ENCODE peak calls at places on chromosome 17, in nine cellular contexts. I is uterus, Z is neural progenitor cell, Y is astrocyte of the spinal cord, R is lower lobe of right lung, O is hepatocyte, E is A549, L is cardiac fibroblast, T is esophagus squamous epithelium. A is an unnamed sample.
A peak's percentile ranks its signal among the peaks of the same experiment; 100 is the strongest.

GRCh38 chr17:69575346-69575761 is 160.9 kb downstream of the MAP2K6 start:
- DNase-seq in I (no peak), Z (peak; percentile 43), Y (peak; percentile 86), R (no peak), O (no peak), E (peak; percentile 27), L (peak; percentile 86), T (no peak), A (peak; percentile 53)

GRCh38 chr17:21113106-21113690 is 13.6 kb upstream of the DHRS7B start:
- DNase-seq in I (no peak), Z (no peak), Y (no peak), R (no peak), O (no peak), E (no peak), L (no peak), T (no peak), A (no peak)

GRCh38 chr17:73657473-73658116 is 13.3 kb upstream of the SDK2 start:
- DNase-seq in I (no peak), Z (peak; percentile 84), Y (no peak), R (peak; percentile 74), O (peak; percentile 80), E (peak; percentile 72), L (peak; percentile 19), T (no peak), A (no peak)

GRCh38 chr17:14986127-14986526 is 279.0 kb downstream of the PMP22 start:
- DNase-seq in I (no peak), Z (no peak), Y (no peak), R (no peak), O (no peak), E (no peak), L (no peak), T (no peak), A (no peak)

GRCh38 chr17:56913000-56913866 is 616 bp downstream of the TRIM25 start:
- DNase-seq in I (no peak), Z (peak; percentile 59), Y (no peak), R (no peak), O (peak; percentile 27), E (no peak), L (no peak), T (no peak), A (no peak)

GRCh38 chr17:410674-411401 is 58.2 kb upstream of the RPH3AL start:
- DNase-seq in I (peak; percentile 27), Z (peak; percentile 56), Y (peak; percentile 8), R (no peak), O (peak; percentile 36), E (peak; percentile 42), L (peak; percentile 11), T (no peak), A (no peak)

GRCh38 chr17:12727076-12727750 is 61.5 kb downstream of the MYOCD start:
- DNase-seq in I (no peak), Z (no peak), Y (peak; percentile 5), R (no peak), O (peak; percentile 34), E (peak; percentile 16), L (no peak), T (no peak), A (no peak)

GRCh38 chr17:31274252-31274651 is 22.8 kb downstream of the OMG start:
- DNase-seq in I (no peak), Z (no peak), Y (peak; percentile 15), R (no peak), O (peak; percentile 4), E (peak; percentile 27), L (peak; percentile 90), T (no peak), A (peak; percentile 55)

GRCh38 chr17:69818467-69818866 is 256.6 kb upstream of the KCNJ16 start:
- DNase-seq in I (no peak), Z (no peak), Y (no peak), R (no peak), O (peak; percentile 7), E (no peak), L (peak; percentile 31), T (no peak), A (no peak)

GRCh38 chr17:48045270-48046001 is 2.7 kb upstream of the NFE2L1 start:
- DNase-seq in I (no peak), Z (no peak), Y (no peak), R (no peak), O (peak; percentile 48), E (no peak), L (no peak), T (no peak), A (no peak)

GRCh38 chr17:954431-955164 is 25.0 kb downstream of the NXN start:
- DNase-seq in I (peak; percentile 53), Z (no peak), Y (peak; percentile 86), R (peak; percentile 62), O (peak; percentile 69), E (peak; percentile 90), L (peak; percentile 56), T (no peak), A (peak; percentile 47)

GRCh38 chr17:32835291-32835761 is 41.6 kb downstream of the MYO1D start:
- DNase-seq in I (no peak), Z (no peak), Y (no peak), R (no peak), O (no peak), E (no peak), L (no peak), T (no peak), A (no peak)

GRCh38 chr17:62692159-62692651 is 64.7 kb downstream of the MRC2 start:
- DNase-seq in I (no peak), Z (no peak), Y (no peak), R (no peak), O (no peak), E (no peak), L (no peak), T (no peak), A (no peak)

DNA sequence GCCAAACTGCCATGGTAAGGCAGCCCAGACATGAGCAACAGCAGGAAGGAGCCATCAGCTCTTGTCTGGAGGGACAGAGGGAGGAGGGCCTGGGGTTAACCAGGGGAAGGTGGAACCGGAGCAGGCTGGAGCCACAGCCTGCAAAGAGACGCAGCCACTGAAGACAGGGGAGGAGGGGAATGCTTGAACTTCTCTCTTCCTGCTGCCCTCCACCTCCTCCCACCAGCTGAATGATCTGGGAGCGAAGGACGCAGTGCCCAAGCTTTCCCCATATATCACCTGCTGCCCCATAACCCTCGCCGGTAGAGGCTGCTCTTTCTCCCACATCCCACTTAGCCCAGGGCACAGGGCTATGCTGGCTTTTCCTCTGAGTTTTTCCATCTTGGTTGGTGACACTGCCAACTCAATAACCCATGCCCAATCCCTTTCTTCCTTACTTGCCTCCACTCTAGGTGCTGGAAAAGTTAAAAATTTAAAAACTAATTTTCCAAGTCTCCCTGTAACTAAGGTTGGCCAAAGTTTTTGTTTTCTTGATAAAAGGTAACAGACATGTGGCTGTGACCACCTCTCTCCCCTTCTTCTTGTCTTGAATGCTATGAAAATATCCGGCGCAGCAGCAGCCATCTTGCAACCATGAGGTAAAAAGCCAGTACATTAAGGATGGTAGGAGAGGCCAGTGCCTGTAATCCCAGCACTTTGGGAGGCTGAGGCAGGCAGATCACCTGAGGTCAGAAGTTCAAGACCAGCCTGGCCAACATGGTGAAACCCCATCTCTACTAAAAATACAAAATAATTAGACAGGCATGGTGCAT is 21.8 kb upstream of the CACNG4 start:
- DNase-seq in I (no peak), Z (no peak), Y (no peak), R (no peak), O (no peak), E (no peak), L (no peak), T (no peak), A (no peak)
- H3K4me3 ChIP-seq in I (no peak overlapping the region), Z (no peak overlapping the region), Y (no peak overlapping the region), R (no peak overlapping the region), O (no peak overlapping the region), E (no peak overlapping the region), L (no peak overlapping the region), T (no peak overlapping the region), A (no peak overlapping the region)

DNA sequence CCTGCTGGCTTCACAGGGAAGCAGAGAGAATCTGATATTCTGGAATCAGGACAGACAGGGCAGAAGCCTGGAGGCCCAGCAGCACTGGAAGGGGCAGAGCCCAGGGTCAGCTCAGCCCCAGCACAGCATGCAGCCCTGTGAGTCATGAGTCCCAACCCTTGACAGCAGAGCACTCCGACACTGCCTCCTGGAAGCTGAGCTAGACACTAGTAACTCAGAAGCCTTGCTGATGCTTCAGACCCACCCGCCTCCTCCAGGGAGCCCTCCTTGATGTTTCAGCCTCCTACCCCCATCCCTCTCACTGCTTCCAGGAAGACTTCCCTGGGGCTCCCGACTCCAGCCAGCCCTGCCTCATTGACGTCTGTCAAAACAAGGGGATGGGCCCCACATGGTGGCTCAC is 6.9 kb downstream of the CAMKK1 start:
- DNase-seq in I (no peak), Z (no peak), Y (peak; percentile 82), R (no peak), O (peak; percentile 76), E (peak; percentile 73), L (peak; percentile 69), T (no peak), A (no peak)
- H3K4me3 ChIP-seq in I (no peak overlapping the region), Z (no peak overlapping the region), Y (no peak overlapping the region), R (no peak overlapping the region), O (no peak overlapping the region), E (no peak overlapping the region), L (no peak overlapping the region), T (no peak overlapping the region), A (no peak overlapping the region)

DNA sequence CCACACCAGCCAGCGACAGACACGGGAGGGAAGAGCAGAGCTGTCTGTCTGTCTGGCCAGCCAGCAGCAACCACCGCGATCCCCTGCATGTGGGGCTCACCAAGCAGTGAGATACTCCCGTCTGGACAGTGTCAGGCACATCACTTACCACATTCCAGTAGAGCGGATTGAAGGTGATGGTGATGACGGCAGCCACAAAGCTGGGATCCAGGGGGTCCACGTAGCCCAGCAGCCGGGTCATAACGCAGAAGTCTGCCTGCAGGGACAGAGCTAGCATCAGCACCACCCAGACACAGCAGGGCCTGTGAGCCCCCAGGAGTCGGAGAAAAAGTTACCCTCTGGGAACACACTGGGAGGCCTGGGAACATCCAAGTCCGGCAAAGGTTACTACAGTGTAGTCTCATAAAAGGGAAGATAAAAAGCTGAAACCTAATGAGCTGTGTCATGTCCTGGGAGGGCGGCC is 14.7 kb downstream of the PEMT start:
- DNase-seq in I (peak; percentile 38), Z (no peak), Y (no peak), R (no peak), O (no peak), E (no peak), L (no peak), T (no peak), A (no peak)
- H3K4me3 ChIP-seq in I (no peak overlapping the region), Z (no peak overlapping the region), Y (no peak overlapping the region), R (no peak overlapping the region), O (no peak overlapping the region), E (no peak overlapping the region), L (no peak overlapping the region), T (no peak overlapping the region), A (no peak overlapping the region)

DNA sequence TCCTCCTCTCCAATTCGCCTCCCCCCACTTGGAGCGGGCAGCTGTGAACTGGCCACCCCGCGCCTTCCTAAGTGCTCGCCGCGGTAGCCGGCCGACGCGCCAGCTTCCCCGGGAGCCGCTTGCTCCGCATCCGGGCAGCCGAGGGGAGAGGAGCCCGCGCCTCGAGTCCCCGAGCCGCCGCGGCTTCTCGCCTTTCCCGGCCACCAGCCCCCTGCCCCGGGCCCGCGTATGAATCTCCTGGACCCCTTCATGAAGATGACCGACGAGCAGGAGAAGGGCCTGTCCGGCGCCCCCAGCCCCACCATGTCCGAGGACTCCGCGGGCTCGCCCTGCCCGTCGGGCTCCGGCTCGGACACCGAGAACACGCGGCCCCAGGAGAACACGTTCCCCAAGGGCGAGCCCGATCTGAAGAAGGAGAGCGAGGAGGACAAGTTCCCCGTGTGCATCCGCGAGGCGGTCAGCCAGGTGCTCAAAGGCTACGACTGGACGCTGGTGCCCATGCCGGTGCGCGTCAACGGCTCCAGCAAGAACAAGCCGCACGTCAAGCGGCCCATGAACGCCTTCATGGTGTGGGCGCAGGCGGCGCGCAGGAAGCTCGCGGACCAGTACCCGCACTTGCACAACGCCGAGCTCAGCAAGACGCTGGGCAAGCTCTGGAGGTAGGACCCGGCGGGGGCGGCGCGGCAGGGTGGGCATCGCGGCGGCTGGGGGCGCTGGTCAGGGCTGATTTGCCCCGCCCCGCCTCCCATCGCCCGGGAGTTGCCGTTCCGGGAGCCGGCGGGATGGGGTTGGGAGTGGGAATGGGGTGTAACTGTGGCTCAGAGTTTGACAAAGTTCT is 563 bp downstream of the SOX9 start:
- DNase-seq in I (no peak), Z (peak; percentile 71), Y (peak; percentile 72), R (peak; percentile 61), O (peak; percentile 63), E (peak; percentile 64), L (peak; percentile 72), T (no peak), A (no peak)
- H3K4me3 ChIP-seq in I (peak overlapping the region; percentile 0), Z (peak overlapping the region; percentile 87), Y (peak overlapping the region; percentile 94), R (peak overlapping the region; percentile 59), O (peak overlapping the region; percentile 83), E (peak overlapping the region; percentile 82), L (peak overlapping the region; percentile 53), T (peak overlapping the region; percentile 63), A (peak overlapping the region; percentile 73)